ENCODE peak calls at places on chromosomes 6 and 20, in five cellular contexts. One of them, this sample, is unnamed.

GRCh38 chr6:98498359-98498758 is 336.0 kb upstream of the POU3F2 start:
- DNase-seq in HFFc6: no peak
- DNase-seq in SK-N-SH: no peak
- DNase-seq in IMR-90: no peak
- DNase-seq in T-helper 2 cell: no peak
- DNase-seq in this sample: no peak

GRCh38 chr20:47319517-47320252 is 36.8 kb downstream of the ZMYND8 start:
- DNase-seq in HFFc6: peak
- DNase-seq in SK-N-SH: no peak
- DNase-seq in IMR-90: peak
- DNase-seq in T-helper 2 cell: no peak
- DNase-seq in this sample: peak

GRCh38 chr6:38113810-38114577 is 294.5 kb downstream of the ZFAND3 start:
- DNase-seq in SK-N-SH: no peak
- DNase-seq in HFFc6: no peak
- DNase-seq in T-helper 2 cell: no peak
- DNase-seq in IMR-90: peak
- DNase-seq in this sample: no peak

GRCh38 chr20:63316502-63316921 is 23.5 kb downstream of the COL20A1 start:
- DNase-seq in IMR-90: no peak
- DNase-seq in T-helper 2 cell: no peak
- DNase-seq in HFFc6: no peak
- DNase-seq in SK-N-SH: no peak
- DNase-seq in this sample: no peak

GRCh38 chr6:136235233-136235564 is 14.9 kb downstream of the MTFR2 start:
- DNase-seq in SK-N-SH: no peak
- DNase-seq in T-helper 2 cell: no peak
- DNase-seq in IMR-90: peak
- DNase-seq in HFFc6: no peak
- DNase-seq in this sample: no peak

GRCh38 chr6:37454420-37455125 is 21.6 kb downstream of the CMTR1 start:
- DNase-seq in SK-N-SH: peak
- DNase-seq in IMR-90: no peak
- DNase-seq in T-helper 2 cell: no peak
- DNase-seq in HFFc6: peak
- DNase-seq in this sample: peak

GRCh38 chr6:29995346-29995777 is 53.0 kb downstream of the HLA-A start:
- DNase-seq in IMR-90: peak
- DNase-seq in SK-N-SH: no peak
- DNase-seq in T-helper 2 cell: no peak
- DNase-seq in HFFc6: no peak
- DNase-seq in this sample: peak

GRCh38 chr6:88881451-88881850 is 82.0 kb downstream of the RNGTT start:
- DNase-seq in SK-N-SH: no peak
- DNase-seq in T-helper 2 cell: no peak
- DNase-seq in HFFc6: no peak
- DNase-seq in IMR-90: no peak
- DNase-seq in this sample: peak

GRCh38 chr6:21800948-21801438 is 207.4 kb downstream of the SOX4 start:
- DNase-seq in T-helper 2 cell: no peak
- DNase-seq in HFFc6: peak
- DNase-seq in SK-N-SH: no peak
- DNase-seq in IMR-90: peak
- DNase-seq in this sample: no peak

This sample was measured in AG10803.